ENCODE peak calls at places on chromosomes 6 and 20, in four cellular contexts. S is IMR-90, I is neural progenitor cell, L is fibroblast of lung. A is an unnamed sample.
A peak's percentile ranks its signal among the peaks of the same experiment; 100 is the strongest.

GRCh38 chr6:97705568-97705967 is 422.6 kb upstream of the MMS22L start:
- DNase-seq in S (peak; percentile 2), I (peak; percentile 73), L (peak; percentile 23), A (peak; percentile 8)

GRCh38 chr6:168265827-168266815 is 53.5 kb downstream of the DACT2 start:
- DNase-seq in S (no peak), I (no peak), L (no peak), A (peak; percentile 71)

GRCh38 chr20:45722047-45722446 is at the start of gene SPINT4:
- DNase-seq in S (no peak), I (no peak), L (no peak), A (no peak)

GRCh38 chr20:41268402-41268801 is 49.1 kb downstream of the ZHX3 start:
- DNase-seq in S (no peak), I (no peak), L (no peak), A (peak; percentile 31)

GRCh38 chr6:167150815-167151557 is 6.8 kb downstream of the GPR31 start:
- DNase-seq in S (no peak), I (no peak), L (peak; percentile 8), A (peak; percentile 2)

GRCh38 chr6:110055387-110055735 is 77.2 kb downstream of the GPR6 start:
- DNase-seq in S (no peak), I (no peak), L (no peak), A (no peak)

GRCh38 chr20:19993937-19994667 is 23.1 kb upstream of the NAA20 start:
- DNase-seq in S (peak; percentile 76), I (no peak), L (peak; percentile 72), A (peak; percentile 67)

GRCh38 chr20:48523191-48523757 is 304.5 kb downstream of the PREX1 start:
- DNase-seq in S (peak; percentile 59), I (peak; percentile 95), L (peak; percentile 66), A (peak; percentile 83)

GRCh38 chr20:32480361-32481199 is 104.6 kb downstream of the NOL4L start:
- DNase-seq in S (peak; percentile 44), I (peak; percentile 32), L (peak; percentile 62), A (no peak)

GRCh38 chr20:19802492-19803158 is 44.6 kb downstream of the RIN2 start:
- DNase-seq in S (peak; percentile 39), I (peak; percentile 24), L (peak; percentile 56), A (peak; percentile 64)

GRCh38 chr6:158816329-158816728 is 2.8 kb downstream of the EZR start:
- DNase-seq in S (no peak), I (peak; percentile 52), L (peak; percentile 36), A (peak; percentile 45)

GRCh38 chr6:126300126-126300525 is 39.8 kb upstream of the CENPW start:
- DNase-seq in S (no peak), I (no peak), L (no peak), A (no peak)

GRCh38 chr20:37395921-37396519 is 50.1 kb downstream of the SRC start:
- DNase-seq in S (no peak), I (peak; percentile 93), L (no peak), A (no peak)

GRCh38 chr6:152257581-152257980 is 379.6 kb downstream of the SYNE1 start:
- DNase-seq in S (no peak), I (no peak), L (no peak), A (no peak)

GRCh38 chr6:134948708-134949107 is 1.2 kb downstream of the ALDH8A1 start:
- DNase-seq in S (no peak), I (no peak), L (no peak), A (no peak)

GRCh38 chr20:50376888-50377459 is 133.2 kb upstream of the PTPN1 start:
- DNase-seq in S (no peak), I (no peak), L (no peak), A (peak; percentile 79)

GRCh38 chr20:47453167-47453782 is 48.4 kb upstream of the NCOA3 start:
- DNase-seq in S (peak; percentile 93), I (no peak), L (peak; percentile 92), A (peak; percentile 92)

GRCh38 chr6:109759098-109759855 is 68.2 kb downstream of the FIG4 start:
- DNase-seq in S (no peak), I (no peak), L (no peak), A (no peak)

GRCh38 chr6:33014841-33015634 is 5.6 kb upstream of the HLA-DOA start:
- DNase-seq in S (peak; percentile 86), I (peak; percentile 81), L (peak; percentile 66), A (peak; percentile 88)

GRCh38 chr20:1137236-1137635 is 18.8 kb downstream of the PSMF1 start:
- DNase-seq in S (no peak), I (no peak), L (no peak), A (no peak)

GRCh38 chr6:99432877-99433276 is 7.8 kb upstream of the PNISR start:
- DNase-seq in S (no peak), I (peak; percentile 36), L (peak; percentile 16), A (no peak)

GRCh38 chr20:23622839-23623343 is 14.9 kb downstream of the CST3 start:
- DNase-seq in S (peak; percentile 77), I (no peak), L (peak; percentile 87), A (peak; percentile 53)

GRCh38 chr20:57211949-57212889 is 54.2 kb downstream of the BMP7 start:
- DNase-seq in S (peak; percentile 84), I (peak; percentile 88), L (peak; percentile 96), A (peak; percentile 88)

GRCh38 chr6:35178932-35179832 is 34.6 kb upstream of the SCUBE3 start:
- DNase-seq in S (no peak), I (peak; percentile 34), L (no peak), A (no peak)

GRCh38 chr6:156767603-156768467 is 9.3 kb upstream of the ARID1B start:
- DNase-seq in S (peak; percentile 68), I (no peak), L (peak; percentile 29), A (no peak)

GRCh38 chr20:14986656-14987055 is 649.2 kb upstream of the FLRT3 start:
- DNase-seq in S (no peak), I (no peak), L (no peak), A (no peak)

GRCh38 chr6:3411967-3412778 is 44.7 kb downstream of the SLC22A23 start:
- DNase-seq in S (no peak), I (no peak), L (no peak), A (no peak)

GRCh38 chr6:3412779-3413500 is 43.9 kb downstream of the SLC22A23 start:
- DNase-seq in S (no peak), I (no peak), L (no peak), A (no peak)

GRCh38 chr6:3409699-3410384 is 47.0 kb downstream of the SLC22A23 start:
- DNase-seq in S (no peak), I (no peak), L (no peak), A (peak; percentile 92)

GRCh38 chr6:3408665-3409064 is 48.2 kb downstream of the SLC22A23 start:
- DNase-seq in S (no peak), I (no peak), L (no peak), A (peak; percentile 92)

GRCh38 chr6:3410385-3411360 is 46.2 kb downstream of the SLC22A23 start:
- DNase-seq in S (peak; percentile 57), I (peak; percentile 92), L (peak; percentile 48), A (peak; percentile 80)
- H3K9ac ChIP-seq in S (no peak overlapping the region), I (no peak overlapping the region), L (no peak overlapping the region), A (no peak overlapping the region)

GRCh38 chr6:45591816-45592359 is 214.2 kb upstream of the SUPT3H start:
- DNase-seq in S (no peak), I (no peak), L (no peak), A (no peak)
- H3K9ac ChIP-seq in S (no peak overlapping the region), I (no peak overlapping the region), L (no peak overlapping the region), A (no peak overlapping the region)

GRCh38 chr6:153328194-153328593 is 197.1 kb upstream of the RGS17 start:
- DNase-seq in S (no peak), I (no peak), L (no peak), A (peak; percentile 26)

DNA sequence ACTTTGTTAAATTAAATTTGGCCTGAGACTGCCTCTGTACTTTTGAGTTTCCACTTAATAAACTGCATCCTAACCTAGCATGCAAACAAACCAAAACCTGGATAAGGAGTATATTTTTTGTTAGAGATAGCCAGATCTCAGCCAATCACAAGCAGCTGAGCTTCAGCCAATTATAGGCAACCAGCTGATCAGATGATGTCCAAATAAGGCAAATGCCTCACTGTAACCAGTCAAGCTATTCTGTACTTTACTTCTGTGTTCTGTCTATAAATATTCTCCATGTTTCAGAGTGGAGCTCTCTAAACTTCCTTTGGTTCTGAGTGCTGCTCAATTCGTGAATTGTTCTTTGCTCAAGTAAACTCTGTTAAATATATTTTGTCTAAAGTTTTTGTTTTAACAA is 194.6 kb upstream of the RGS17 start:
- DNase-seq in S (no peak), I (no peak), L (no peak), A (no peak)
- H3K9ac ChIP-seq in S (no peak overlapping the region), I (no peak overlapping the region), L (no peak overlapping the region), A (no peak overlapping the region)

DNA sequence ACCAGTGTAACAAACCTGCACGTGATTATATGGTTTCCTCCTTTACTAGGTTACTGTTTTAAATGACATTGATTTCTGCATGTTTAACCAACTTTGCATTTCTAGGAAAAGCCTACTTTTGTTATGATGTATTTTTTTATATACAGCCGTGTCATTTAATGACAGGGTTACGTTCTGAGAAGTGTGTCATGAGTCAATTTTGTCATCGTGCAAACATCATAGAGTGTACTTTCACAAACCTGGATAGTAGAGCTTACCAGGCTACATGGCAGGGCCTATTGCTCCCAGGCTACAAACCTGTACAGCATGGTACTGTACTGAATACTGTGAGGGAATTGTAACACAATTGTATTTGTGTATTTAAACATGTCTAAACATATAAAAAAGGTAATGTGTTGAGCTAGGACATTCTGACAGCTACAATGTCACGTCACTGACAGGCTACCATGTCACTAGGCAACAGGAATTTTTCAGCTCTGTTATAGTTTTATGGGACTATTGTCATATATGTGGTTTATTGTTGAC is 205.3 kb downstream of the PRL start:
- DNase-seq in S (no peak), I (no peak), L (no peak), A (no peak)
- H3K9ac ChIP-seq in S (no peak overlapping the region), I (no peak overlapping the region), L (no peak overlapping the region), A (no peak overlapping the region)

GRCh38 chr6:155221086-155221485 is 42.7 kb upstream of the CLDN20 start:
- DNase-seq in S (no peak), I (no peak), L (no peak), A (peak; percentile 12)
- H3K9ac ChIP-seq in S (no peak overlapping the region), I (no peak overlapping the region), L (no peak overlapping the region), A (no peak overlapping the region)

DNA sequence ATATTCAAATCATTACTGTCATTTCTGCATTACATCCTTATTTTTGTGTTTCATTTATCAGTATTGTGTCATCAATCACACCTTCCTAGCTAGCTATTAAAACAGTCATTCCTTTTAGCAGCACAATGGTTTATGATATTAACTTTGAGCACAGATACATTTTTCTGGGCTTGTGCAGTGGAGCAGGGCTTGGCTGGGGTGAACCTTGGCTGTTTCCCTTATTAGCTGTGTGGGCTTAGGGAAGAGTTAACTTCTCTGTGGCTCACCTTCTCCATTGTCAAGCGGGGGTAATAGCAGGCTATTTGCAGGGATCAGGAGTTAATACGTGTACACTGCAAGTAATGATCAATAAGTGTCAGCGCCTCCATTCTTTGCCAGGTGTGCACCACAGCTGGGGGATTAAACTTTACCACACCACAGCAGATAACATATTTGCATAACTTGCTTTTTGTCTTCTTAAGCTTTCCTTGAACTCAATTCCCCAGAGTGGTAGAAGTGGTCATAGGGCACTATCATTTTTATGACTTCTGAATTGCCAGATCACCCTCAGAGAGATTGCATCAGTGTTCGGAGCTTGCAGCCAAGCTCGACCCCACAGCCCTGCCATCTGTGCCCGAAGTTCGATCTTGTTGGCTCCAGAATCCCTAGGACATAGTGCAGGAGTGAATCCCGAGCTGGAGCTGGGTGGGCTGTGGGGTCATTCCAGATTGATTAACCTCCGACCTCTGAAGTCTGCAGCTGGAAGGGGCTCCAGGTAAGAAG is 1.5 kb upstream of the PYGB start:
- DNase-seq in S (no peak), I (no peak), L (no peak), A (no peak)
- H3K9ac ChIP-seq in S (no peak overlapping the region), I (no peak overlapping the region), L (no peak overlapping the region), A (no peak overlapping the region)